ENCODE peak calls at places on chromosomes 12 and 14, in eight cellular contexts. C is kidney epithelial cell, O is IMR-90, D is fibroblast of lung, A is prostate gland, J is astrocyte of the spinal cord, N is retinal pigment epithelial cell, H is left ventricle myocardium inferior. Y is an unnamed sample.

GRCh38 chr12:41699658-41700057 is 445.0 kb downstream of the GXYLT1 start:
- DNase-seq in O (no peak), D (no peak), C (no peak), H (no peak), A (no peak), J (no peak), N (no peak), Y (no peak)

GRCh38 chr12:53048780-53049401 is 974 bp upstream of the TNS2 start:
- DNase-seq in C (no peak), A (no peak), J (peak), N (no peak), O (peak), D (peak), H (peak), Y (no peak)

GRCh38 chr12:6426882-6427671 is 17.7 kb upstream of the CD27 start:
- DNase-seq in C (peak), H (no peak), A (no peak), D (no peak), N (no peak), J (no peak), O (no peak), Y (peak)

GRCh38 chr12:20220339-20220738 is 148.0 kb upstream of the PDE3A start:
- DNase-seq in J (peak), H (no peak), N (no peak), C (no peak), D (peak), O (peak), A (no peak), Y (peak)

GRCh38 chr12:112121780-112122565 is 3.4 kb upstream of the TRAFD1 start:
- DNase-seq in N (no peak), J (peak), H (peak), C (no peak), D (peak), O (peak), A (peak), Y (no peak)

GRCh38 chr12:73424484-73424883 is 1113.2 kb upstream of the ATXN7L3B start:
- DNase-seq in D (no peak), J (no peak), O (no peak), A (no peak), N (no peak), H (no peak), C (no peak), Y (no peak)

GRCh38 chr12:82832981-82833380 is 146.3 kb downstream of the TMTC2 start:
- DNase-seq in C (no peak), N (no peak), O (no peak), J (no peak), H (no peak), D (no peak), A (no peak), Y (no peak)

GRCh38 chr14:64126548-64126947 is 167.6 kb downstream of the ESR2 start:
- DNase-seq in N (no peak), C (no peak), H (no peak), A (no peak), O (no peak), D (no peak), J (no peak), Y (no peak)

GRCh38 chr12:5648692-5649338 is 216.9 kb downstream of the NTF3 start:
- DNase-seq in C (no peak), H (no peak), J (no peak), D (peak), O (peak), N (no peak), A (no peak), Y (no peak)

GRCh38 chr14:79134346-79134745 is 964.2 kb downstream of the NRXN3 start:
- DNase-seq in O (no peak), C (no peak), J (no peak), N (no peak), D (no peak), H (no peak), A (no peak), Y (no peak)

GRCh38 chr14:27411021-27411420 is 813.2 kb upstream of the NOVA1 start:
- DNase-seq in N (no peak), C (no peak), D (no peak), A (no peak), J (no peak), H (no peak), O (no peak), Y (no peak)

GRCh38 chr12:123696209-123696608 is 15.9 kb upstream of the ATP6V0A2 start:
- DNase-seq in A (peak), C (no peak), J (no peak), O (no peak), N (no peak), H (no peak), D (no peak), Y (no peak)

GRCh38 chr12:98635657-98636323 is 8.8 kb downstream of the IKBIP start:
- DNase-seq in J (peak), A (no peak), H (no peak), O (peak), D (peak), C (peak), N (peak), Y (peak)

GRCh38 chr12:53224268-53224896 is 7.6 kb downstream of the RARG start:
- DNase-seq in D (no peak), N (no peak), C (no peak), A (peak), H (no peak), J (no peak), O (no peak), Y (no peak)

GRCh38 chr14:69713127-69713800 is 53.7 kb upstream of the SRSF5 start:
- DNase-seq in C (no peak), H (no peak), A (peak), D (no peak), J (no peak), N (no peak), O (no peak), Y (no peak)

GRCh38 chr14:93939304-93940229 is 12.4 kb downstream of the FAM181A start:
- DNase-seq in H (peak), D (peak), N (no peak), C (no peak), A (peak), J (peak), O (peak), Y (no peak)

GRCh38 chr12:78204926-78205325 is 374.2 kb downstream of the NAV3 start:
- DNase-seq in N (no peak), H (no peak), O (peak), J (peak), A (no peak), C (no peak), D (no peak), Y (no peak)

GRCh38 chr14:69484444-69485113 is at the start of gene PLEKHD1:
- DNase-seq in O (no peak), H (no peak), D (no peak), J (no peak), N (no peak), A (no peak), C (no peak), Y (no peak)

GRCh38 chr14:81396108-81396507 is 4.0 kb downstream of the STON2 start:
- DNase-seq in J (no peak), N (no peak), C (no peak), A (no peak), O (no peak), D (peak), H (no peak), Y (no peak)

GRCh38 chr12:22333186-22333745 is 1.2 kb downstream of the ST8SIA1 start:
- DNase-seq in N (no peak), J (peak), A (no peak), H (no peak), D (peak), C (no peak), O (peak), Y (no peak)

GRCh38 chr12:14394317-14395058 is 29.0 kb downstream of the ATF7IP start:
- DNase-seq in C (peak), O (peak), A (peak), N (peak), D (peak), J (peak), H (no peak), Y (no peak)

GRCh38 chr14:68945585-68946289 is 33.4 kb downstream of the ACTN1 start:
- DNase-seq in C (no peak), A (no peak), J (no peak), D (no peak), H (peak), O (no peak), N (no peak), Y (no peak)

GRCh38 chr14:93173943-93174395 is 10.7 kb downstream of the MOAP1 start:
- DNase-seq in J (no peak), N (no peak), H (no peak), C (no peak), A (no peak), O (peak), D (no peak), Y (no peak)

GRCh38 chr14:61477845-61478438 is 156.6 kb downstream of the PRKCH start:
- DNase-seq in D (peak), O (peak), N (no peak), J (no peak), H (peak), A (no peak), C (no peak), Y (no peak)
- H3K4me3 ChIP-seq in D (no peak), O (no peak), N (no peak), J (no peak), H (no peak), A (no peak), C (no peak), Y (no peak)

DNA sequence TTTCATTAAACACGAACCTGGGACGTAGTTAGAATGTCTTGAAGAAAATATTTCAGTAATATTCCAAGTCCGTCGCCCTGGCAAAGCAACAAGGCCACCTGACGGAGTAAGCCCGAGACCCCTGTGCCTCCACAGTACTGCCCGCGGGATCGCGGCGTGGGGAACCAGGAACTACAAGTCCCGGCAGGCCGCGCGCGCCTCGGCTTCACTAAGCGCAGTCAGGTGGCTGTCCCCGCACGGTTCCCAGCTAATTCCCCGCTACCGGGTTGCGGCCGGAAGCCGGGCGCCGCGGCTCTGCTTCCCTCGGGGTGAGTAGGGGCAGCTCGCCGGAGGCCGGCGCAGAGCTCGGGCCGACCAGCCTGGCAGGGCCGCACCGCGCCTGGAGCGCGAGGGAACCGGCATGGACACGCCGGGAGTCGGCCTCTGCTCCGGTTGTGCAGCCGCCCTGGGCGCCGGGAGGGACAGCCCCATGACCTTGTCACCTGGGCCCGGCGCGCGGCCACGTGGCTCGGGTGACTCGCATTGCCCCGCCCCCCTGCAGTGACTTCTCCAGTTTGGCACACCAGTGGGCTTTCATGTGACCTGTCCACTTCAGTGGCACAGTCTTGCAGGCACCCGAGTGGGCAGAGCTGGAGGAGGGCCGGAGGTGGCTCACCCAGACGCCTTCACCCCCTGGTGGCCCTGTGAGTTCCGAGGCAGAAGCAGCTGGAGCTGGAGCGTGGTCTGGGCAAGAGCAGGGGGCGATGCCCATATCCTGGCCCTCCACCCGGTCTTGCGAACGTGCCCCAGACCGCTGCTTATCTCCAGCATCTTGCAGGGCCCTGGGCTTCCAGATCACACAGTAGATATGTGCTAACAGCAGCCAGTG is at the start of gene ADCK1:
- DNase-seq in J (peak), D (peak), A (peak), H (peak), O (peak), N (peak), C (peak), Y (no peak)
- TF ChIP-seq CTCF in J (peak), D (peak), A (peak), H (peak), O (peak), N (peak), C (peak), Y (peak)

DNA sequence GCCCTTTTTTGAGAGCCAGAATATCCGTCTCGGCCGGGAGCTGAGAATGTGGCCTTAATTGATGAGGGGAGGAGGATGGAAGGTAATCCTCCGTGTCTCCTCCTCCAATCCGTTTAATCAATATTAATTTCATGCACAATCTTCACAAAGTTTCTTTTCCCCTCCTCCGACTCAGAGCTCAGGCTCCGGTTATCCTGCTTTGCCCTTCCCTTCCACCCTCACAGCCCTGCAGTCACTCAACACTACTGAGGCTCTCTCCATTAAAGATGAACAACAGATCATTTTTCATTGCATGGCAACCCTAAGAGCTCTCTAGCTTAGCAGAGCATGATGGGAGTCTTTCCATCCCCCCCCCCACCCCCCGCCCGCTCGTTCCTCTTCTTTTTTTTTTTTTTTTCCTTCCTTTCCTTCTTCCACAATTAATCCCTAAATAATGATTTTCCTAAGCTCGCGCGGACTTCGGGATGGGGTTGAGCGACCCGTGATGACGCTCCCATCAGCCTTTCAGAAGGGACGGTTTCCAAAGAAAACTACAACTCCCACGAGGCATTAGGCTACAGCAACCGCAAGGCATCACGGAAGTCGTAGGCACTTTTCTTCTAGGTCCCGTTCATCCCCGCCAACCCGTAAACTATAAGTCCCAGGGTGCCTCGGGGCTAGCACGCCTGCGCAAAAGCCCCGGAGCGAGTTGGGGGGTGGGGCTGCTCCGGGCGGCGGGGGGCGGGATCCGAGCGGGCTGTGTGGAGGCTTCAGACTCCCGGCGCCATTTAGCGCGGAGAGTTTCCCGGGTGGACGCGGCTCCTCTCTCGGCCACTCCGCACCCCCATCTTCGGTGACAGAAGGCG is at the start of gene WNK1:
- DNase-seq in O (peak), A (peak), H (peak), N (peak), C (peak), D (peak), J (peak), Y (peak)
- H3K4me3 ChIP-seq in O (peak), A (peak), H (peak), N (peak), C (peak), D (peak), J (peak), Y (peak)

DNA sequence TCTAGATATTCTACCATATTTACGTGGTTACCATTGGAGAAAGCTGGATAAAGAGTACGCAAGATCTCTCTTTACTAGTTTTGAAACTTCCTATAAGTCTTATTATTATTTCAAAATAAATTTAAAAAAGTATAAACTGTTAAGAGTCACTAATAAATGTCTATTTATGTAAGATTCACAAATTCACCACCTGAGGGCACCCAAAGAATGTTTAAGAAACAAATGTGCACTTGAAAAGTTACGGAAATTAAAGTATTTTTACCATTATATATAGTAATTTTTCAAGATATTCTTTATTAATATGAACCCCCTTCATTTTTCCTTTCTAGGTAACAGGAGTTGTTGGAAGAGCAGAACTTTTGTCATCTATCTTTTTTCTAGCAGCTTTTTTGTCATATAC is 11.9 kb downstream of the TMTC3 start:
- DNase-seq in H (no peak), A (no peak), J (peak), N (no peak), O (peak), D (peak), C (no peak), Y (no peak)
- TF ChIP-seq CTCF in H (peak), A (peak), J (peak), N (peak), O (peak), D (no peak), C (no peak), Y (no peak)

GRCh38 chr12:51531284-51531981 is 59.6 kb upstream of the SCN8A start:
- DNase-seq in D (no peak), C (no peak), H (no peak), N (no peak), A (no peak), J (no peak), O (no peak), Y (no peak)

GRCh38 chr12:51530208-51530607 is 60.8 kb upstream of the SCN8A start:
- DNase-seq in O (no peak), J (no peak), D (no peak), C (no peak), A (no peak), H (no peak), N (no peak), Y (no peak)

GRCh38 chr12:51534216-51534615 is 56.8 kb upstream of the SCN8A start:
- DNase-seq in N (no peak), H (no peak), A (no peak), C (no peak), J (no peak), D (no peak), O (no peak), Y (no peak)

GRCh38 chr12:51533799-51534198 is 57.2 kb upstream of the SCN8A start:
- DNase-seq in N (no peak), O (peak), A (no peak), H (no peak), D (peak), C (no peak), J (peak), Y (no peak)

GRCh38 chr12:51531982-51532497 is 59.0 kb upstream of the SCN8A start:
- DNase-seq in O (peak), N (peak), C (no peak), H (peak), D (peak), A (peak), J (peak), Y (no peak)
- H3K4me3 ChIP-seq in O (no peak), N (no peak), C (no peak), H (no peak), D (no peak), A (no peak), J (no peak), Y (no peak)

Y was measured in epithelial cell of proximal tubule.